ENCODE peak calls at places on chromosomes 1 and 21, in eight cellular contexts. D is heart left ventricle, T is fibroblast of mammary gland, G is pancreas, I is choroid plexus epithelial cell, V is MM.1S, R is AG10803, Y is neural crest cell. C is an unnamed sample.

GRCh38 chr1:64956733-64957441 is 9.5 kb downstream of the JAK1 start:
- DNase-seq in G (no peak), T (no peak), V (no peak), R (no peak), D (no peak), Y (no peak), I (peak), C (no peak)

GRCh38 chr1:159429074-159429861 is 2.7 kb upstream of the OR10J4 start:
- DNase-seq in T (peak), V (no peak), I (peak), D (no peak), R (peak), G (no peak), Y (no peak), C (no peak)

GRCh38 chr1:90850181-90850924 is 133.3 kb upstream of the BARHL2 start:
- DNase-seq in D (no peak), V (no peak), G (peak), Y (peak), I (peak), R (peak), T (peak), C (peak)

GRCh38 chr21:40339050-40339449 is 471.8 kb downstream of the PCP4 start:
- DNase-seq in G (no peak), T (no peak), Y (no peak), V (no peak), D (no peak), I (no peak), R (no peak), C (no peak)

GRCh38 chr1:244826712-244827111 is 8.7 kb upstream of the COX20 start:
- DNase-seq in G (no peak), V (no peak), Y (no peak), D (no peak), I (no peak), R (no peak), T (no peak), C (no peak)

GRCh38 chr1:230849451-230850194 is 18.7 kb downstream of the C1orf198 start:
- DNase-seq in D (peak), I (peak), T (peak), V (no peak), Y (no peak), R (peak), G (no peak), C (no peak)

GRCh38 chr1:225747566-225747965 is 30.1 kb upstream of the SRP9 start:
- DNase-seq in T (peak), R (peak), G (no peak), Y (no peak), D (no peak), V (no peak), I (peak), C (no peak)

GRCh38 chr21:8994640-8995511 is 1526.5 kb upstream of the TPTE start:
- DNase-seq in Y (no peak), T (no peak), D (no peak), G (no peak), I (no peak), R (no peak), V (no peak), C (no peak)

GRCh38 chr1:220077887-220078286 is 11.7 kb downstream of the BPNT1 start:
- DNase-seq in V (no peak), I (no peak), R (no peak), Y (no peak), G (no peak), D (no peak), T (no peak), C (no peak)

GRCh38 chr1:245622332-245623014 is 467.7 kb downstream of the KIF26B start:
- DNase-seq in Y (no peak), I (no peak), R (no peak), T (no peak), V (no peak), G (no peak), D (no peak), C (no peak)

GRCh38 chr1:226568077-226568831 is 19.7 kb downstream of the STUM start:
- DNase-seq in D (no peak), T (peak), R (peak), V (no peak), I (no peak), G (no peak), Y (no peak), C (peak)

GRCh38 chr1:20507564-20508410 is at the start of gene MUL1:
- DNase-seq in I (peak), Y (peak), G (peak), R (peak), V (peak), D (peak), T (peak), C (peak)

GRCh38 chr1:161305872-161306519 is 3.8 kb downstream of the MPZ start:
- DNase-seq in V (peak), D (peak), G (peak), R (peak), T (peak), I (peak), Y (peak), C (peak)

GRCh38 chr1:68347415-68347814 is 102.3 kb downstream of the RPE65 start:
- DNase-seq in Y (no peak), I (no peak), R (no peak), V (peak), D (no peak), T (no peak), G (no peak), C (no peak)

GRCh38 chr1:227730630-227731151 is 4.4 kb downstream of the JMJD4 start:
- DNase-seq in T (no peak), Y (no peak), R (no peak), V (no peak), D (no peak), I (no peak), G (peak), C (no peak)

GRCh38 chr1:231317306-231318014 is 20.2 kb downstream of the EXOC8 start:
- DNase-seq in R (no peak), V (no peak), Y (no peak), T (no peak), D (no peak), G (no peak), I (no peak), C (no peak)

GRCh38 chr1:90838720-90839119 is 121.6 kb upstream of the BARHL2 start:
- DNase-seq in T (no peak), D (no peak), V (no peak), R (no peak), G (no peak), I (no peak), Y (no peak), C (no peak)

GRCh38 chr21:25963186-25963585 is 207.4 kb downstream of the APP start:
- DNase-seq in D (no peak), T (peak), V (no peak), I (peak), R (no peak), Y (no peak), G (no peak), C (no peak)

GRCh38 chr1:87632232-87632631 is 303.6 kb downstream of the LMO4 start:
- DNase-seq in Y (no peak), I (no peak), D (no peak), R (no peak), G (no peak), T (no peak), V (no peak), C (no peak)

GRCh38 chr21:41164981-41165650 is 2.8 kb upstream of the BACE2 start:
- DNase-seq in I (no peak), Y (no peak), V (no peak), R (peak), D (no peak), G (peak), T (peak), C (no peak)

GRCh38 chr1:10663668-10664035 is 132.8 kb downstream of the CASZ1 start:
- DNase-seq in V (no peak), G (no peak), Y (peak), I (peak), T (no peak), D (peak), R (peak), C (peak)

GRCh38 chr1:230982698-230983097 is 3.8 kb downstream of the ARV1 start:
- DNase-seq in D (no peak), Y (no peak), T (peak), G (no peak), V (no peak), I (peak), R (peak), C (no peak)

GRCh38 chr1:51512611-51513010 is 6.5 kb downstream of the EPS15 start:
- DNase-seq in I (no peak), R (no peak), D (no peak), V (peak), Y (no peak), T (no peak), G (no peak), C (no peak)

GRCh38 chr1:234083460-234083859 is 179.0 kb downstream of the SLC35F3 start:
- DNase-seq in R (no peak), V (no peak), Y (no peak), D (no peak), G (no peak), T (no peak), I (no peak), C (no peak)

GRCh38 chr1:42529724-42530161 is 66.7 kb downstream of the CCDC30 start:
- DNase-seq in R (peak), T (peak), G (no peak), I (peak), Y (no peak), V (peak), D (no peak), C (no peak)

GRCh38 chr1:15176120-15176519 is 22.6 kb downstream of the TMEM51 start:
- DNase-seq in I (no peak), T (no peak), V (peak), Y (no peak), D (no peak), R (no peak), G (no peak), C (no peak)

GRCh38 chr1:171784779-171785178 is 3.3 kb downstream of the METTL13 start:
- DNase-seq in Y (no peak), T (no peak), I (no peak), D (no peak), V (peak), G (no peak), R (no peak), C (no peak)

GRCh38 chr1:222263791-222264190 is 284.1 kb downstream of the HHIPL2 start:
- DNase-seq in G (no peak), R (no peak), I (no peak), Y (no peak), T (no peak), V (no peak), D (no peak), C (no peak)

GRCh38 chr1:229843627-229844238 is 217.7 kb downstream of the URB2 start:
- DNase-seq in G (no peak), Y (no peak), I (peak), D (no peak), T (peak), V (no peak), R (no peak), C (no peak)

GRCh38 chr1:3349161-3349967 is 105.1 kb upstream of the ARHGEF16 start:
- DNase-seq in I (no peak), T (no peak), R (no peak), D (peak), V (no peak), G (no peak), Y (peak), C (no peak)

GRCh38 chr1:200818248-200818647 is 54.5 kb upstream of the GPR25 start:
- DNase-seq in I (no peak), R (no peak), Y (no peak), G (no peak), T (no peak), V (no peak), D (no peak), C (no peak)

GRCh38 chr1:172125250-172125649 is 284.0 kb downstream of the DNM3 start:
- DNase-seq in Y (no peak), V (no peak), G (no peak), T (no peak), D (no peak), R (no peak), I (no peak), C (no peak)

GRCh38 chr1:53442297-53442696 is 16.9 kb upstream of the DMRTB1 start:
- DNase-seq in V (no peak), T (peak), I (peak), Y (no peak), R (peak), G (no peak), D (no peak), C (no peak)

GRCh38 chr1:220691039-220691684 is 999 bp downstream of the C1orf115 start:
- DNase-seq in Y (no peak), D (no peak), R (no peak), I (no peak), T (no peak), G (no peak), V (no peak), C (no peak)

GRCh38 chr21:44530903-44531605 is 8.9 kb downstream of the KRTAP10-1 start:
- DNase-seq in Y (no peak), T (no peak), G (no peak), D (peak), I (no peak), V (no peak), R (no peak), C (no peak)

GRCh38 chr1:50968884-50969610 is 998 bp upstream of the CDKN2C start:
- DNase-seq in R (peak), D (peak), Y (peak), T (peak), G (peak), V (no peak), I (peak), C (peak)

DNA sequence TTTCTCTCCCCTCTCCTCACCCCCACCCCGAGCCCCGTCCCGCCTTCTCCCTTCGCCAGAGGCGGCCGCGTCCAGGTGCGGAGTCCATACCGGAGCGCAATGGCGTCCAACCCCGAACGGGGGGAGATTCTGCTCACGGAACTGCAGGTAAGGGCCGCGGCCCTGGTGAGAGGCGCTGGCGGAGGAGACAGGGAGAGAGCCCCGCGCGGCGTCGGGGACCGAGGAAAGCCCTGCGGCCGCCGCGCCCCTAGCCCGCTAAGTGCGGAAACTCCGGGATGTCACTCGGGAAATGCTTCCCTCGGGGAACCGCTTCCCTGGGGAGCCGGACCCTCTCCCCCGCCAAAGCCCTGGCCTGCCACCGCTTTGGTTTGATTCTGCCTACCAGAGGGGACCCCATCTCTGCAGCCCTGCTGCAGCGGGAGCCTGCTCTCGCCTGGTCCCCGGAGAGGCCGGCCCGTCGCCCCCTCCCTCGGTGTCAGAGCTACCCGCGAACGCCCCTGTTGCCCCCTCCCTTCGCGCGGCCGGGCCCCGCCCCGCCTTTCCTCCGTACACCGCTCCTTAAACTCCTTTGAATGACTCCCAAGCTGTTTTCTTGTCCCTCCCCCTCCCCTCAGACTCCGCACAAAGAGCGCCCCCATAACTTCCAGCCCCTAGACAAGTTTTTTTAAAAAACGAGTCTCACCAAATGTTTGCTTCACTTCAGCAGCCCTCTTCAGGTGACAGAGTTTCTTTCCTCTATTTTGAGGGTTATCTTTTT is 587 bp downstream of the PKN2 start:
- DNase-seq in T (peak), D (peak), V (peak), I (peak), R (peak), G (peak), Y (peak), C (peak)
- TF ChIP-seq CTCF in T (no peak), D (no peak), V (no peak), I (no peak), R (peak), G (no peak), Y (peak), C (peak)

DNA sequence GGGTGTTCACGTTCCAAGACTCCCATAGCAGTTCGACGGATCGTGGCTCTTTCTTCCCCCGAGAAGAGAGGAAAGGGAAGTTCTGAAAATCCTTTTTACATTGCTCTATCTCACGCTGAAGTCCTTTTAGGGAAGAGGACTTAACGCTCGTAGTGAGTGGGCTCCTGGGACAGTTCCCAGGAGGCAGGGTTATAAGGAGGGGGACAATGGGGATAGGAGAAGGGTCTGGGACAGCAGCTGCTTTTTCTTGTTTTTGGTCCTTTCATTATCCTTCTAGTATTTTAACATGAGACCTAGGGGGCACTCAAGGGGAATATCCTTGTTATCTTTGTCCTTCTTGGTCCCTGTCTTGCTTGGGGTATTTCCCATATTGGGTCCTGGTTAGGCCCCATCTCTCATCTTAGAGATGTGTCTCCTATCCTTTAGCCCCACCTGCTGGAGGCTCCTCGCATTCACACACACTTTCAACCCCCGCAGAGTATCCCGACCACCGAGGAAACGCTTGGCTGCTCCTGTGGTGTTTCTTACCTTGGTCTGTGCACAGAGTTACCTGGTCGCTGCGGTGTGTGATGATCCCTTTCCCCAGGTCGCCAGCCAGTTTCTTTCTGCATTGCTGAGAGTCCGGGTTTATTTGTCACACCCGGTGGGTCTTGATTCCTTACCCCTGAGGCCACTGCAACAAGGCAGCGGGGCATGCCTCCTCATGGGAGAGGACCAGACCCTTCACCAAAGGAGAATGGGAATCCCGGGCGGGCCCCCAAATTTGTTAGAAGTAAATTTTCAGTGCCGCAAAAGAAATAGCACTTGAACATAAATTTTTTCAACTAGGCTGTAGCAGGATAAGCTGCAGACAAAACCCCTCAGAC is 29.7 kb downstream of the SCCPDH start:
- DNase-seq in V (peak), D (no peak), T (peak), Y (peak), I (peak), R (peak), G (peak), C (peak)
- TF ChIP-seq CTCF in V (peak), D (peak), T (peak), Y (peak), I (peak), R (peak), G (peak), C (peak)

GRCh38 chr1:113975211-113975895 is 3.9 kb upstream of the OLFML3 start:
- DNase-seq in I (peak), R (peak), T (no peak), V (no peak), Y (no peak), D (no peak), G (no peak), C (no peak)

GRCh38 chr1:113978863-113979702 is at the start of gene OLFML3:
- DNase-seq in R (peak), V (peak), I (peak), T (peak), D (peak), G (peak), Y (peak), C (peak)

GRCh38 chr1:113972954-113973353 is 6.3 kb upstream of the OLFML3 start:
- DNase-seq in V (no peak), T (no peak), G (no peak), I (no peak), R (no peak), D (no peak), Y (no peak), C (no peak)

GRCh38 chr1:113980120-113980519 is 846 bp downstream of the OLFML3 start:
- DNase-seq in Y (no peak), D (peak), T (peak), R (peak), V (no peak), I (no peak), G (peak), C (no peak)

GRCh38 chr1:113976609-113977278 is 2.5 kb upstream of the OLFML3 start:
- DNase-seq in I (peak), R (peak), T (peak), V (no peak), D (no peak), Y (peak), G (no peak), C (no peak)
- TF ChIP-seq CTCF in I (peak), R (peak), T (peak), V (peak), D (peak), Y (peak), G (no peak), C (peak)

GRCh38 chr1:27548858-27549719 is 54.9 kb downstream of the AHDC1 start:
- DNase-seq in D (no peak), Y (no peak), R (no peak), V (no peak), G (no peak), T (no peak), I (no peak), C (no peak)

GRCh38 chr1:27545876-27546275 is 55.9 kb upstream of the WASF2 start:
- DNase-seq in I (no peak), T (peak), D (no peak), Y (no peak), R (no peak), G (no peak), V (no peak), C (no peak)

GRCh38 chr1:27548136-27548853 is 55.6 kb downstream of the AHDC1 start:
- DNase-seq in D (no peak), I (no peak), V (no peak), Y (no peak), G (no peak), T (peak), R (no peak), C (no peak)

GRCh38 chr1:27549807-27550408 is 54.0 kb downstream of the AHDC1 start:
- DNase-seq in I (no peak), D (no peak), R (no peak), G (no peak), T (no peak), V (no peak), Y (no peak), C (no peak)

DNA sequence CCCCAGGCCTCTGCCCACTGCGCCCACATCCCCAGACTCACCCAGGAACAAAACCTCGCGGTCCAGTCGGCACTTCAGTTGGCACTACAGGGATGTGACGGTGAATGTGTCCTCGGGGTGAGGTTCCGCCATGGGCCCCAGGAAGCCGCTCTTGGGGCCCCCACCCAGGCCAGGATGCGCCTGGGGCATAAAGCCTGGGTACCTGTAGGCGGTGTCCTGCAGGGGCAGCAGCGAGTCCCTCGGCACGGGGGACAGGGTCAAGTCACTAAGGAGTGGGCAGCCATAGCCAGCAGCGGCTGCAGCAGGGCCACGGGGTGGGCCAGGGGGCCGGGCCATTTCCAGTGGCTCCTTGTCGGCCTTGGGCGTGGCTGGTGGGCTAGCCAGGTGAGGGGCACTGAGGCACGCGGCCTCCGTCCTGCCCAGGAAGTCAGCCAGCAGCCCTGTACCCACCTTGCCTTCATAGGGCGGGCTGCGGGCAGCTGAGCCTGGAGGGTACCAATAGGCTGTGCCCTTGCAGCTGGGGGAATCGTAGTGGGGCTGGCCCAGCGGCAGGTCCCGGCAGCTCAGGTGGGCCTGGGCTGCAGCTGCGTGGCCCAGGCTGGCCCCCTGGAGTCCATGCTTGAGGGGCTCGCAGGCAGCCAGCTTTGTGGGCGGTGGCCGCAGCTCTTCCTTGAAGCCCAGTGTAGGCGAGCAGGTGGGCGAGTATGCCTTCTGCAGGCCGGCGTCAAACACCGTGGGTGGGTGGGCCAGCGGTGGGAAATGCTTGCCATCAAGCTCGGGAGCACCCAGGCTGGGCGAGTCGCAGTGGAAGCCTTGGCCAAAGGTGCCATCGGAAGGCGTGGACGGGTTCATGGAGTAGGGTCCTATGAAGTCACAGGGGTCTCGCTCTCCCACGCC is 56.5 kb downstream of the AHDC1 start:
- DNase-seq in I (no peak), Y (no peak), R (no peak), T (no peak), V (no peak), G (no peak), D (no peak), C (no peak)
- TF ChIP-seq CTCF in I (peak), Y (peak), R (no peak), T (no peak), V (no peak), G (no peak), D (no peak), C (peak)

GRCh38 chr1:1550591-1551432 is 10.4 kb upstream of the TMEM240 start:
- DNase-seq in D (no peak), Y (no peak), V (no peak), R (peak), T (peak), G (no peak), I (peak), C (no peak)
- TF ChIP-seq CTCF in D (peak), Y (peak), V (peak), R (peak), T (peak), G (no peak), I (peak), C (no peak)